ENCODE peak calls at places on chromosomes 13 and 19, in eight cellular contexts. B, N, G, E, X, M, R and A are unnamed samples.

GRCh38 chr13:110306340-110306959 is 507 bp downstream of the COL4A1 start:
- DNase-seq in B (no peak), N (no peak), G (no peak), E (no peak), X (no peak), M (no peak), R (no peak), A (no peak)

GRCh38 chr13:102002271-102002670 is 399.6 kb downstream of the FGF14 start:
- DNase-seq in B (no peak), N (no peak), G (no peak), E (no peak), X (no peak), M (no peak), R (no peak), A (no peak)

GRCh38 chr19:45917421-45918091 is 3.0 kb upstream of the NANOS2 start:
- DNase-seq in B (no peak), N (no peak), G (no peak), E (no peak), X (no peak), M (no peak), R (no peak), A (no peak)

GRCh38 chr13:95787356-95788099 is 110.6 kb downstream of the DNAJC3 start:
- DNase-seq in B (peak), N (no peak), G (no peak), E (no peak), X (no peak), M (no peak), R (no peak), A (peak)

GRCh38 chr13:109941221-109941620 is 154.8 kb upstream of the IRS2 start:
- DNase-seq in B (no peak), N (no peak), G (no peak), E (no peak), X (no peak), M (no peak), R (no peak), A (no peak)

GRCh38 chr13:44309771-44310767 is 63.6 kb upstream of the SERP2 start:
- DNase-seq in B (no peak), N (no peak), G (no peak), E (no peak), X (no peak), M (no peak), R (peak), A (no peak)

GRCh38 chr13:84137292-84137691 is 255.0 kb upstream of the SLITRK1 start:
- DNase-seq in B (no peak), N (no peak), G (no peak), E (no peak), X (no peak), M (no peak), R (no peak), A (no peak)

GRCh38 chr19:45629704-45630103 is 9.5 kb downstream of the EML2 start:
- DNase-seq in B (no peak), N (no peak), G (no peak), E (no peak), X (no peak), M (no peak), R (no peak), A (no peak)

GRCh38 chr19:4069331-4069959 is 2.7 kb upstream of the ZBTB7A start:
- DNase-seq in B (no peak), N (no peak), G (no peak), E (no peak), X (no peak), M (no peak), R (no peak), A (no peak)

GRCh38 chr13:30453727-30454126 is 12.0 kb downstream of the HMGB1 start:
- DNase-seq in B (peak), N (no peak), G (no peak), E (no peak), X (no peak), M (no peak), R (no peak), A (no peak)

GRCh38 chr19:15417699-15418098 is 1.1 kb downstream of the AKAP8L start:
- DNase-seq in B (no peak), N (no peak), G (peak), E (no peak), X (no peak), M (peak), R (no peak), A (peak)

GRCh38 chr19:45492627-45493470 is 4.0 kb downstream of the RTN2 start:
- DNase-seq in B (peak), N (no peak), G (peak), E (peak), X (no peak), M (no peak), R (no peak), A (no peak)

GRCh38 chr19:46606681-46607440 is 5.7 kb downstream of the CALM3 start:
- DNase-seq in B (no peak), N (no peak), G (no peak), E (no peak), X (no peak), M (peak), R (no peak), A (no peak)

GRCh38 chr19:6032827-6033226 is 54.9 kb upstream of the RANBP3 start:
- DNase-seq in B (no peak), N (no peak), G (no peak), E (no peak), X (no peak), M (no peak), R (no peak), A (no peak)

GRCh38 chr13:97369269-97369893 is 64.6 kb upstream of the RAP2A start:
- DNase-seq in B (no peak), N (no peak), G (no peak), E (no peak), X (no peak), M (no peak), R (no peak), A (no peak)

GRCh38 chr19:52492201-52492960 is 35.1 kb upstream of the ZNF808 start:
- DNase-seq in B (no peak), N (no peak), G (no peak), E (no peak), X (peak), M (no peak), R (no peak), A (no peak)

GRCh38 chr13:67123165-67123564 is 107.0 kb downstream of the PCDH9 start:
- DNase-seq in B (no peak), N (no peak), G (no peak), E (no peak), X (no peak), M (no peak), R (peak), A (no peak)

GRCh38 chr13:50130686-50131051 is 115.4 kb downstream of the KCNRG start:
- DNase-seq in B (peak), N (peak), G (peak), E (no peak), X (no peak), M (peak), R (no peak), A (no peak)

GRCh38 chr19:48910803-48911202 is 10.7 kb downstream of the NUCB1 start:
- DNase-seq in B (no peak), N (no peak), G (no peak), E (no peak), X (no peak), M (no peak), R (no peak), A (no peak)

GRCh38 chr13:68185767-68186166 is 955.6 kb upstream of the PCDH9 start:
- DNase-seq in B (no peak), N (no peak), G (no peak), E (no peak), X (no peak), M (no peak), R (no peak), A (no peak)

GRCh38 chr13:73259061-73259908 is 200.5 kb downstream of the KLF5 start:
- DNase-seq in B (peak), N (no peak), G (no peak), E (no peak), X (no peak), M (no peak), R (no peak), A (no peak)

GRCh38 chr19:44553478-44554171 is 24.1 kb upstream of the CEACAM20 start:
- DNase-seq in B (no peak), N (no peak), G (no peak), E (no peak), X (no peak), M (no peak), R (no peak), A (no peak)

GRCh38 chr19:5537870-5538269 is 29.9 kb downstream of the TINCR start:
- DNase-seq in B (no peak), N (no peak), G (no peak), E (no peak), X (no peak), M (no peak), R (no peak), A (no peak)

GRCh38 chr19:15936173-15936572 is 1.8 kb upstream of the CYP4F11 start:
- DNase-seq in B (no peak), N (no peak), G (no peak), E (no peak), X (no peak), M (no peak), R (no peak), A (no peak)

GRCh38 chr19:31110331-31110730 is 238.9 kb downstream of the TSHZ3 start:
- DNase-seq in B (peak), N (no peak), G (no peak), E (no peak), X (peak), M (no peak), R (no peak), A (no peak)

GRCh38 chr19:41327499-41328156 is 17.7 kb downstream of the CCDC97 start:
- DNase-seq in B (peak), N (no peak), G (peak), E (peak), X (no peak), M (peak), R (peak), A (peak)
- TF ChIP-seq POLR2A in B (peak), N (no peak), G (no peak), E (no peak), X (no peak), M (no peak), R (no peak), A (peak)

DNA sequence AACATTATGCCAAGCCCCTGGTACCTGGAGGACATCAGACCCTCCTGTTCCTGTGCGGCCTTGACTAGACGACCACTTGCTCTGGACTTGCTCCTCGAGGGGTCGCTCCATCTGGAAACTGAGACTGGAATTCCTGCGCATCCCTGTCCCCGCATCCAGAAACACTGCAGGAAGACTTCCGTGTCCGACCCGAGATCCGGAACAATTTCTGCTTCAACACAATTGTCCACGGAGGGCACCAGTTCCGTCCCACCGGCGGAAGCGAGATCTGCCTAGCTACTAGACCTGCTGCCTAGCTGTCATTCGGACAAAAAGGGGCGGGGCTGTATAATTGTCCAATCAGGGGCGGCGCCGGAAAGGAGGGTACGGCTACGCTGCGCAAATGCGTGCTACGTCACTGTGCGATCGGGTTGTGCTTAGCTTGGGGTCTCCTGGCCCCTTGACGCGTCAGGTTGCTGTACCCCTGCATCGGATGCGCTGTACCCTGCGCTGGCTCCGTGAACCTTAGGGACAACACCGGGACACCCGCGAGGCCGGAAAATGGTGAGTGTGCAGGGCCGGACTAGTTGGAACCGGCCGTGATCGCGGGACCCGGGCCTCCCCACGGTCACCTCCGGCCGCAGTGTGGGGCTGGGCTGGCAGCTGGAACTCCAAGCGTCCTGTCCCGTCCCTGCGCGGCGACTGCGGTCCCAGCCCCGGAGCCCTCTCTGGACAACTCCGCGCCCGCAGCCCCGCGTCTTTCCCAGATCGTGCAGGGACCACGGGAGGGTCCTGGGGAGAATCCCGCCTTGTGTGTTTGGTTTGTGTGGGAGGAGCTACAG is at the start of the genes ZNF490 and ZNF791:
- DNase-seq in B (peak), N (peak), G (peak), E (peak), X (peak), M (peak), R (peak), A (peak)
- TF ChIP-seq POLR2A in B (peak), N (peak), G (peak), E (peak), X (no peak), M (peak), R (peak), A (peak)

GRCh38 chr13:113837554-113838355 is 26.1 kb downstream of the GAS6 start:
- DNase-seq in B (peak), N (peak), G (peak), E (peak), X (no peak), M (peak), R (peak), A (peak)
- TF ChIP-seq POLR2A in B (peak), N (peak), G (no peak), E (no peak), X (no peak), M (peak), R (no peak), A (peak)

GRCh38 chr19:1420590-1420989 is 13.2 kb downstream of the DAZAP1 start:
- DNase-seq in B (no peak), N (no peak), G (no peak), E (no peak), X (no peak), M (no peak), R (no peak), A (no peak)
- TF ChIP-seq POLR2A in B (no peak), N (no peak), G (no peak), E (no peak), X (no peak), M (no peak), R (no peak), A (no peak)

DNA sequence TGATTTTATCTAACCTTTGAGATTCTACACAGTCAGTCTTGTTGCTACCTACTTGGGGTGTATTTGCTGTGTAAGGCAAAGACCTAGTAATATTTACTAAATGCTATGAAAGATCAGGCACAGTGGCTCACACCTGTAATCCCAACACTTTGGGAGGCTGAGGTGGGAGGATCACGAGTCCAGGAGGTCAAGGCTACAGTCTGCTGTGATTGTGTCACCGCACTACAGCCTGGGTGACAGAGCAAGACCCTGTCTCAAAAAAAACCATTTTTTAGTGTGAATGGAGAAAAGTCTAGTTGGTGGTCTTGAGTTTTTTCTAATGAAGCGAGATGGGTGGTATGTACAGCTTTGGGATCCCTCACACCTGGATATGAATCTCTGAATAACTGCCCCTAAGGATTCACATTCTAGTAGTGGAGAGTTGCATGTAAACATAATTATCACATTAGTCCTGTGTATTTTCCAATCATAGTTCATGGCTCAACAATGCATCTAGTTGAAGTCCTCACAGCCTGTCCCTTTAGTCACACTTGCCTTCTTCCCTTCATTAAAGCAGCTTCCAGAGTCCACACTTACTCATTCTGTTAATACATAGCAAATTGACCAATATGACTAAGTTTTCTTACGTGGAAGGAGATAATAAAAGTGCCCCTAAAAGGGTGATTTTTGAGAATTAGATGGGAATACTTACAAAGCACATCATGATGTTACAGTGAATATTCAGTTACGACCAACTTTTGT is 7.4 kb downstream of the RPL21 start:
- DNase-seq in B (no peak), N (no peak), G (no peak), E (no peak), X (no peak), M (no peak), R (no peak), A (no peak)
- TF ChIP-seq POLR2A in B (peak), N (no peak), G (no peak), E (no peak), X (peak), M (no peak), R (no peak), A (no peak)

DNA sequence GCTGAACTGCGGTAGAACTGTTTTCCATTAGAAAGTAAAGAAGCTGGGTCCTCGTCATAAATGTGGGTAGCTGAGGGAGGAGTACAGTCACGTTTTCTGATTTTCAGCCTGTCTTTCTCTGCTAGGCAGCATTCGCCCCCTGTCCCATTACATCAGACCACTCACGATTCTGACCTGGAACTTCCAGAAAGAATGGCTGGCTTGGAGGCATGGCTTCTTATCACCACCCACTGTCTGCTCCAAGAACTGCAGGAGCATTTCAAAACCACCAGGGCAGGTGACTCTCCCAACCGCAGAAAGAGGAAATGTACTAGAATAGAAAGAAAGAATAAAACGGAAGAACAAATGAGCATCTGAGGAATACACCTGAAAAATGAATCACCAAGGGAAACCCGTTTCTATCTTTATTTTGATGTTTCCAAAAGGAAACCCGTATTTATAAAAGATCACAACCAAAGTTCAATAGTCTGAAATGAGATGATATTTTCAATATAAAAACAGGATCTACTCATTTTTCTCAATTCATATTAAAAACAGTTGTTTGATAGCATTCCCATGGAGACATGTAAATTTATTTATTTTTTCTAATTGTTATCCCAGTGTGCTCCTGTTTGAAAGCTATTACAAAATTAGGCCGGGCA is 22.1 kb upstream of the POMP start:
- DNase-seq in B (peak), N (peak), G (peak), E (peak), X (peak), M (no peak), R (peak), A (peak)
- TF ChIP-seq POLR2A in B (peak), N (no peak), G (no peak), E (no peak), X (no peak), M (no peak), R (no peak), A (no peak)

DNA sequence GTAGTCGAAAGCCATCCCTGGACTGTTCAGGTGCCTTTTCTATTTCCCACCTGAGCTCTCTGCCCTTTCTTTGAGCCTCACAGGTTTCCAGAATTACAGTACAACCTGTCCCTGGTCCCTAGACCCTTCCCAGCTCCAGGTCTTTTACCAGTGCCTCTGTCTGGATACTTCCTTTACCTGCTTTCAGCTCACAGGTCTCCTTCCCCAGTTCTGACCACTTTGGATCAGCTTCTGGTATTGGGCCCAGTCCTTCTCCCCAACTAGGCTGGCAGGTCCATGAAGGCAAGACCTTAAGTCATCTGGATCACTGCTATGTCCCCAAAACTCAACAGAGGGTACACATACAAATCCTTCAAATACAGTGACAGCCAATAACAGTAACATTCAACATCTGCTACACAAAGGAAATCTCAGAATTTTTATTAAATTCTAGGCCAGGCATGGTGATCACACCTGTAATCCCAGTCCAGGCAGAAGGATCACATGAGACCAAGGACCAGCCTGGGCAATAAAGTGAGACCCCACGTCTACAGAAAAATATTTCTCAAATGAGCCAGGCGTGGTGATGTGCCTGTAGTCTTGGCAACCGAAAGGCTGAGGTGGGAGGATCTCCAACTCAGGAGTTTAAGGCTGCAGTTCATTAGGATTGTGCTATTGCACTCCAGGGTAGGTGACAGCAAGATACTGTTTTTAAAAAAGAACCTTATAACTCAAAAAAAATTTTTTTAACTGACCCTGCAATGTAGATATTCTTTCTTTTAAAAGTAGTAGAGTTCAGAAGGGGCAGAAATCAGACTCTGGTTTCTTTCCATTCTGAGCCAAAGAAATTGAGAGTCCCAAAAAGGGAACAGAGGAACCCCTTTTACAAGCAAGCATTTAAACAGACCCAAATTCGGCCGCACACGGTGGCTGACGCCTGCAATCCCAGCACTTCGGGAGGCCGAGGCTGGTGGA is 1.3 kb downstream of the RPS16 start:
- DNase-seq in B (no peak), N (no peak), G (no peak), E (no peak), X (no peak), M (no peak), R (no peak), A (no peak)
- TF ChIP-seq POLR2A in B (no peak), N (no peak), G (no peak), E (no peak), X (no peak), M (no peak), R (no peak), A (no peak)